ENCODE peak calls at places on chromosomes 1 and 21, in eight cellular contexts. P is neural progenitor cell, J is body of pancreas, S is psoas muscle, H is IMR-90, X is transverse colon, R is right atrium auricular region, C is astrocyte. F is an unnamed sample.

GRCh38 chr1:201696217-201696761 is 132.7 kb upstream of the IPO9 start:
- DNase-seq in J (peak; percentile 55), P (no peak), S (peak; percentile 96), H (peak; percentile 93), C (peak; percentile 93), X (peak; percentile 55), R (peak; percentile 94), F (peak; percentile 87)

GRCh38 chr1:209207701-209208286 is 375.7 kb upstream of the CAMK1G start:
- DNase-seq in S (peak; percentile 69), R (peak; percentile 72), H (peak; percentile 45), P (peak; percentile 92), X (peak; percentile 68), C (peak; percentile 47), J (peak; percentile 59), F (peak; percentile 75)

GRCh38 chr1:218585565-218586184 is 240.5 kb downstream of the TGFB2 start:
- DNase-seq in X (no peak), H (peak; percentile 86), P (peak; percentile 88), R (no peak), C (peak; percentile 79), S (no peak), J (no peak), F (peak; percentile 48)

GRCh38 chr1:155989242-155989991 is 11.1 kb upstream of the ARHGEF2 start:
- DNase-seq in S (peak; percentile 86), H (peak; percentile 61), X (peak; percentile 75), P (peak; percentile 78), C (no peak), R (peak; percentile 86), J (peak; percentile 72), F (peak; percentile 87)

GRCh38 chr1:52674497-52675384 is 23.4 kb downstream of the COA7 start:
- DNase-seq in C (peak; percentile 26), R (no peak), S (no peak), H (peak; percentile 38), J (no peak), X (no peak), P (no peak), F (no peak)

GRCh38 chr1:23809751-23810171 is 9.2 kb upstream of the GALE start:
- DNase-seq in J (peak; percentile 84), S (peak; percentile 87), H (peak; percentile 51), C (peak; percentile 36), P (peak; percentile 75), X (peak; percentile 89), R (peak; percentile 76), F (peak; percentile 90)

GRCh38 chr1:67261646-67262045 is 46.0 kb upstream of the IL12RB2 start:
- DNase-seq in P (peak; percentile 44), C (no peak), S (no peak), H (no peak), J (peak; percentile 5), R (no peak), X (peak; percentile 10), F (no peak)

GRCh38 chr1:82807563-82807962 is 1006.8 kb downstream of the ADGRL2 start:
- DNase-seq in X (no peak), H (no peak), J (no peak), R (no peak), S (no peak), P (no peak), C (no peak), F (no peak)

GRCh38 chr1:29636936-29637335 is 400.6 kb downstream of the PTPRU start:
- DNase-seq in X (no peak), C (no peak), S (no peak), R (no peak), J (no peak), P (no peak), H (no peak), F (no peak)

GRCh38 chr1:226310123-226310540 is 1.2 kb upstream of the LIN9 start:
- DNase-seq in S (no peak), X (no peak), H (no peak), C (no peak), R (no peak), P (no peak), J (no peak), F (no peak)

GRCh38 chr1:46411601-46412341 is 17.7 kb downstream of the FAAH start:
- DNase-seq in H (no peak), X (no peak), J (no peak), C (no peak), S (peak; percentile 56), P (peak; percentile 30), R (no peak), F (peak; percentile 53)

GRCh38 chr1:200346744-200347143 is 63.1 kb downstream of the ZNF281 start:
- DNase-seq in H (peak; percentile 63), X (no peak), S (no peak), J (no peak), C (peak; percentile 75), R (no peak), P (no peak), F (no peak)

GRCh38 chr1:24351247-24351646 is 32.1 kb downstream of the GRHL3 start:
- DNase-seq in S (no peak), X (no peak), P (no peak), H (no peak), C (no peak), R (no peak), J (no peak), F (no peak)

GRCh38 chr21:31187499-31187898 is 149.2 kb upstream of the KRTAP19-8 start:
- DNase-seq in P (no peak), X (no peak), J (no peak), S (no peak), C (no peak), R (no peak), H (no peak), F (no peak)

GRCh38 chr1:226176870-226177269 is 9.7 kb downstream of the ACBD3 start:
- DNase-seq in C (no peak), H (no peak), J (no peak), S (no peak), R (no peak), X (no peak), P (no peak), F (no peak)

GRCh38 chr1:229106526-229107105 is 164.3 kb upstream of the RAB4A start:
- DNase-seq in C (no peak), P (no peak), J (no peak), H (no peak), R (no peak), S (no peak), X (no peak), F (no peak)

GRCh38 chr1:229105822-229106525 is 164.9 kb upstream of the RAB4A start:
- DNase-seq in X (no peak), H (no peak), J (no peak), P (no peak), C (no peak), R (no peak), S (no peak), F (no peak)

GRCh38 chr1:229108598-229109201 is 162.2 kb upstream of the RAB4A start:
- DNase-seq in X (peak; percentile 61), R (no peak), H (no peak), P (peak; percentile 36), S (no peak), J (no peak), C (no peak), F (peak; percentile 83)

GRCh38 chr1:229107972-229108371 is 162.9 kb upstream of the RAB4A start:
- DNase-seq in H (no peak), C (no peak), R (no peak), P (no peak), J (no peak), S (no peak), X (no peak), F (no peak)

GRCh38 chr1:229107302-229107815 is 163.6 kb upstream of the RAB4A start:
- DNase-seq in P (no peak), C (no peak), R (no peak), H (no peak), S (no peak), X (no peak), J (no peak), F (no peak)
- H3K4me1 ChIP-seq in P (peaks cover 18% of the 10 kb centered on the region), C (no peaks in the 10 kb centered on the region), R (no peaks in the 10 kb centered on the region), H (peaks cover 2% of the 10 kb centered on the region), S (no peaks in the 10 kb centered on the region), X (peaks cover 18% of the 10 kb centered on the region), J (peaks cover 56% of the 10 kb centered on the region), F (no peaks in the 10 kb centered on the region)

GRCh38 chr1:109385417-109385816 is 12.3 kb downstream of the SORT1 start:
- DNase-seq in H (no peak), X (peak; percentile 23), C (no peak), R (no peak), S (peak; percentile 65), P (no peak), J (peak; percentile 56), F (no peak)

GRCh38 chr1:109388884-109389637 is 8.7 kb downstream of the SORT1 start:
- DNase-seq in J (no peak), X (no peak), P (no peak), H (no peak), S (no peak), R (no peak), C (no peak), F (no peak)

GRCh38 chr1:109388208-109388711 is 9.5 kb downstream of the SORT1 start:
- DNase-seq in H (no peak), R (no peak), J (no peak), P (no peak), S (no peak), C (no peak), X (no peak), F (no peak)

GRCh38 chr1:109383850-109384249 is 13.9 kb downstream of the SORT1 start:
- DNase-seq in J (no peak), C (peak; percentile 56), X (no peak), H (no peak), S (no peak), R (no peak), P (no peak), F (no peak)

GRCh38 chr1:109386054-109386717 is 11.5 kb downstream of the SORT1 start:
- DNase-seq in J (no peak), X (no peak), C (no peak), P (no peak), S (no peak), R (no peak), H (no peak), F (no peak)
- H3K4me3 ChIP-seq in J (no peak overlapping the region), X (no peak overlapping the region), C (no peak overlapping the region), P (no peak overlapping the region), S (peak overlapping the region; percentile 23), R (no peak overlapping the region), H (no peak overlapping the region), F (no peak overlapping the region)

GRCh38 chr1:153633161-153633746 is 612 bp upstream of the CHTOP start:
- DNase-seq in C (no peak), R (no peak), H (no peak), X (peak; percentile 61), J (no peak), P (no peak), S (no peak), F (no peak)
- H3K27ac ChIP-seq in C (peak overlapping the region; percentile 100), R (peak overlapping the region; percentile 100), H (no peak overlapping the region), X (peak overlapping the region; percentile 98), J (peak overlapping the region; percentile 100), P (no peak overlapping the region), S (peak overlapping the region; percentile 100), F (peak overlapping the region; percentile 69)

GRCh38 chr21:35201799-35202198 is 152.7 kb upstream of the RUNX1 start:
- DNase-seq in S (no peak), X (no peak), J (no peak), R (no peak), H (no peak), P (no peak), C (no peak), F (no peak)
- H3K4me1 ChIP-seq in S (peaks cover 51% of the 10 kb centered on the region), X (peaks cover 14% of the 10 kb centered on the region), J (peaks cover 13% of the 10 kb centered on the region), R (no peaks in the 10 kb centered on the region), H (peaks cover 29% of the 10 kb centered on the region), P (no peaks in the 10 kb centered on the region), C (peaks cover 45% of the 10 kb centered on the region), F (peaks cover 6% of the 10 kb centered on the region)

DNA sequence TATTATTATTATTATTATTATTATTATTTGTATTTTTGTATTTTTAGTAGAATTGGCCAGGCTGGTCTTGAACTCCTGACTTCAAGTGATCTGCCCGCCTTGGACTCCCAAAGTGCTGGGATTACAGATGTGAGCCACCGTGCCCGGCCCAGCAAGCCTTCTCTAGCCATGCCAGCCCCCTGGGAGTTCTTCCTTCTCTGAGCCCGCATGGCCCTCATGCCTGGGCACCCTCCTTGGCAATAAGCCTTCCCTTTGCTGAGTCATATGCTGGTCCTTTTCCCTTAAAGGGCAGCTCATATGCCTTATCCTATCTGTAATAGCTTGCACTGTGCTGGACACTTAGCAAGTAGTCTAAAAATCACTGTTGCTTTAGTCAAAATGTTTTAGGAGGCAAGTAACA is 8.5 kb upstream of the NBL1 start:
- DNase-seq in H (peak; percentile 20), X (no peak), J (no peak), P (no peak), R (no peak), C (no peak), S (no peak), F (no peak)
- H3K4me3 ChIP-seq in H (no peak overlapping the region), X (no peak overlapping the region), J (no peak overlapping the region), P (no peak overlapping the region), R (no peak overlapping the region), C (no peak overlapping the region), S (no peak overlapping the region), F (no peak overlapping the region)

F was measured in aorta.